ENCODE peak calls at places on chromosomes 6 and 20, in five cellular contexts. D is WTC11, L is WERI-Rb-1, T is upper lobe of right lung, R is heart right ventricle. Y is an unnamed sample.

GRCh38 chr6:159033160-159034049 is 11.4 kb downstream of the TAGAP start:
- DNase-seq in D (no peak), L (no peak), T (no peak), R (no peak), Y (no peak)

GRCh38 chr6:81073323-81073722 is 679.2 kb downstream of the TENT5A start:
- DNase-seq in D (no peak), L (no peak), T (no peak), R (no peak), Y (no peak)

GRCh38 chr6:26330835-26331808 is 33.9 kb upstream of the BTN3A2 start:
- DNase-seq in D (peak; percentile 56), L (peak; percentile 75), T (no peak), R (no peak), Y (no peak)

GRCh38 chr6:31737315-31738047 is 1.2 kb upstream of the CLIC1 start:
- DNase-seq in D (no peak), L (peak; percentile 62), T (no peak), R (no peak), Y (no peak)

GRCh38 chr6:75029333-75029732 is 176.5 kb downstream of the COL12A1 start:
- DNase-seq in D (no peak), L (no peak), T (no peak), R (no peak), Y (no peak)

GRCh38 chr20:21640556-21640955 is 64.9 kb upstream of the PAX1 start:
- DNase-seq in D (peak; percentile 68), L (no peak), T (no peak), R (no peak), Y (peak; percentile 46)

GRCh38 chr20:36607586-36608387 is 2.2 kb downstream of the RAB5IF start:
- DNase-seq in D (no peak), L (no peak), T (no peak), R (no peak), Y (no peak)

GRCh38 chr20:34390769-34391447 is 27.8 kb downstream of the ITCH start:
- DNase-seq in D (no peak), L (peak; percentile 34), T (peak; percentile 66), R (no peak), Y (no peak)

GRCh38 chr6:11161031-11161966 is 49.8 kb upstream of the ERVFRD-1 start:
- DNase-seq in D (no peak), L (no peak), T (no peak), R (no peak), Y (no peak)

GRCh38 chr20:58023346-58023745 is 205.1 kb downstream of the ANKRD60 start:
- DNase-seq in D (no peak), L (no peak), T (no peak), R (no peak), Y (no peak)

GRCh38 chr6:98921038-98921437 is 26.7 kb downstream of the FBXL4 start:
- DNase-seq in D (no peak), L (no peak), T (no peak), R (no peak), Y (no peak)

GRCh38 chr20:11158589-11158988 is 484.8 kb upstream of the JAG1 start:
- DNase-seq in D (no peak), L (no peak), T (no peak), R (no peak), Y (no peak)

GRCh38 chr6:141443032-141443431 is 689.7 kb upstream of the GJE1 start:
- DNase-seq in D (no peak), L (no peak), T (no peak), R (no peak), Y (no peak)

GRCh38 chr6:22145294-22145693 is 151.5 kb downstream of the PRL start:
- DNase-seq in D (no peak), L (no peak), T (no peak), R (no peak), Y (no peak)

GRCh38 chr6:22146581-22147468 is 150.0 kb downstream of the PRL start:
- DNase-seq in D (no peak), L (no peak), T (no peak), R (peak; percentile 14), Y (no peak)

GRCh38 chr6:22147983-22148797 is 148.6 kb downstream of the PRL start:
- DNase-seq in D (no peak), L (peak; percentile 85), T (no peak), R (peak; percentile 16), Y (peak; percentile 48)

GRCh38 chr6:22147469-22147815 is 149.4 kb downstream of the PRL start:
- DNase-seq in D (no peak), L (no peak), T (no peak), R (no peak), Y (no peak)

GRCh38 chr6:22145823-22146379 is 150.9 kb downstream of the PRL start:
- DNase-seq in D (peak; percentile 24), L (peak; percentile 38), T (no peak), R (no peak), Y (no peak)
- TF ChIP-seq CTCF in D (no peak), L (no peak), T (no peak), R (peak; percentile 21), Y (no peak)

GRCh38 chr6:170287371-170287876 is 3.5 kb downstream of the DLL1 start:
- DNase-seq in D (no peak), L (no peak), T (peak; percentile 35), R (peak; percentile 35), Y (no peak)

GRCh38 chr6:170286934-170287265 is 4.0 kb downstream of the DLL1 start:
- DNase-seq in D (no peak), L (no peak), T (no peak), R (no peak), Y (no peak)

GRCh38 chr6:170284866-170285469 is 5.9 kb downstream of the DLL1 start:
- DNase-seq in D (no peak), L (no peak), T (peak; percentile 55), R (peak; percentile 6), Y (no peak)

GRCh38 chr6:170285482-170285881 is 5.4 kb downstream of the DLL1 start:
- DNase-seq in D (no peak), L (no peak), T (peak; percentile 34), R (peak; percentile 23), Y (no peak)

DNA sequence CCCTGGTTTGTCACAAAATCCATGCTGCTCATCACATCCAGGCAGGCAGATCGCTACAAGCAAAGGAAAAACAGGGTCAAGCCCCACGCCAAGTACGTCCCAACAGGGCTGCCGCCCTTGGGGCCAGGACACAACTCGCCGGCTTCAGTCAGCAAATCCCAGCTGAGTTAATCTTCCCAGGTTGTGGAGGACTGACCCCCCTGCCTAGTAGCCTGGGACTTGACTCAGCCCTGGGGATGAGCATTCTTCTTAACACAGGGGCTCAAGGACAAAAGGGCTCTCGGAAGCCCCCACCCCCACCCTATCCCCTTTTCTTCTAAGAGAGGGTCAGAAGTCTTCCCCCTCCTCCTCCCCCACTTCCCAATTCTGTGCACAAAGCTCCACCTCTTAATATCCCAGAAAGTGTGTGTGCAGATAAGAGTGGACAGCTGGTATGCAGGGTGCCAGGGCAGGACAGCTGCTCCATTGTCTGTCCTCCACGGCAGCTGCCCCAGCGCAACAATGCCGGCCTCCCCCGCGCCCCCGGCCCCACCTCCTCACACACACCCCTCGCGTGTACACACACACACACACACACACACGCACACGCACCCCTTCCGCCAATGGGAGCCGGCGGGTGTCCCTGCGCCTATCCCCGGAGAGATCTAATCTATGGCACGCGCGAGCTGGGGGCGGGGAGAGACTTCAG is 4.5 kb downstream of the DLL1 start:
- DNase-seq in D (no peak), L (peak; percentile 81), T (peak; percentile 65), R (peak; percentile 73), Y (no peak)
- TF ChIP-seq CTCF in D (no peak), L (no peak), T (no peak), R (no peak), Y (no peak)

GRCh38 chr6:12395898-12396297 is 105.7 kb downstream of the EDN1 start:
- DNase-seq in D (no peak), L (no peak), T (no peak), R (no peak), Y (no peak)
- TF ChIP-seq CTCF in D (no peak), L (no peak), T (peak; percentile 21), R (peak; percentile 7), Y (no peak)

GRCh38 chr6:124917769-124918168 is 44.5 kb upstream of the RNF217 start:
- DNase-seq in D (no peak), L (no peak), T (no peak), R (no peak), Y (no peak)
- TF ChIP-seq CTCF in D (no peak), L (no peak), T (no peak), R (no peak), Y (no peak)

GRCh38 chr6:33091957-33092356 is 16.2 kb downstream of the HLA-DPB1 start:
- DNase-seq in D (peak; percentile 89), L (peak; percentile 67), T (peak; percentile 83), R (peak; percentile 43), Y (no peak)
- TF ChIP-seq CTCF in D (peak; percentile 72), L (peak; percentile 97), T (peak; percentile 68), R (peak; percentile 62), Y (no peak)

GRCh38 chr6:37060195-37060559 is 54.7 kb downstream of the FGD2 start:
- DNase-seq in D (no peak), L (no peak), T (no peak), R (no peak), Y (no peak)

GRCh38 chr6:37061157-37061804 is 55.8 kb downstream of the FGD2 start:
- DNase-seq in D (no peak), L (no peak), T (no peak), R (peak; percentile 37), Y (no peak)

GRCh38 chr6:37057678-37058077 is 52.2 kb downstream of the FGD2 start:
- DNase-seq in D (no peak), L (no peak), T (no peak), R (no peak), Y (no peak)

GRCh38 chr6:37058084-37058586 is 52.7 kb downstream of the FGD2 start:
- DNase-seq in D (no peak), L (no peak), T (no peak), R (no peak), Y (no peak)

DNA sequence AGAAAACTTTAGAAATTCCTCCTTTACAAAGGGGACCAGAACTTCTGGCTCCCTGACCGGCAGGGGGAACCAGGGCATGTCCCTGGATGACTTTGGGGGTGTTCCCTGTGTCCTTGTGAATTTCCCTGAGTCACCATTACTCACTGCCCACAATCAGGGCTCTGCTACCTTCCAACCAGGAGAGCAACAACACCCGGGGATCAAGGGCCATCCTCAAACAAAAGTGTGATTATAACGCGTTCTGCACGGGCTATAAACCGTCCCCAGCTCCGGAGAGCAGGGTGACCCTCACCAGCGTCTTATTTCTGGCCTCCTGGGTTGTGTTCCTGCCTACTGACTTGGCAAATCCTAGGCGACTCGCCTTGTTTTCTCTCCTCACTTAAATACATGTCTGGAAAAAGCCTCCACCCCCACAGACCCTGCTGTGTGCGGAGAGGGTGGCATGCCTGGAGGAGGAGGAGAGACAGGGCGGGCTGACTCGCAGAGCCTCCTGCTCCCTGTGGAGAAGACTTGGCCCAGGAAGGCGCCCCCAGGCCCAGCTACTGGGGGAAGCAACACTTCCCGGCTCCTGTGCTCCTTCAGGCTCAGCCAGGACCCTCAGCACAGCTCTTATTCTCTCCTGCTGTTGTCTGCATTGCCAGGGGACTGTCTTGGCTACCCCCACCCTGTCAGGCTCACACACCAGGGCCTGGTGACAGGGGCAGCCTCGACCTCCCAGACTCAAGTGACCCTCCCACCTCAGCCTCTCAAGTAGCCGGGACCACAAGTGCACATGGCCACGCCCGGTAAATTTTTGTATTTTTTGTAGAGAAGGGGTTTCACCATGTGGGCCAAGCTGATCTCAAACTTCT is 54.1 kb downstream of the FGD2 start:
- DNase-seq in D (peak; percentile 73), L (peak; percentile 50), T (peak; percentile 79), R (peak; percentile 52), Y (peak; percentile 51)
- TF ChIP-seq CTCF in D (peak; percentile 21), L (peak; percentile 41), T (peak; percentile 49), R (peak; percentile 12), Y (no peak)